ENCODE peak calls at places on chromosomes 12 and 14, in six cellular contexts. X is keratinocyte, F is PC-3, L is mammary epithelial cell, P is endothelial cell of umbilical vein, U is GM23248. O is an unnamed sample.
A peak's percentile ranks its signal among the peaks of the same experiment; 100 is the strongest.

GRCh38 chr14:56137842-56138241 is 19.6 kb downstream of the PELI2 start:
- DNase-seq in X (no peak), F (no peak), L (no peak), P (no peak), U (no peak), O (no peak)

GRCh38 chr14:54177861-54178591 is 218.8 kb upstream of the CDKN3 start:
- DNase-seq in X (no peak), F (peak; percentile 57), L (no peak), P (peak; percentile 77), U (peak; percentile 15), O (peak; percentile 62)

GRCh38 chr12:2959508-2960431 is 573 bp downstream of the TEAD4 start:
- DNase-seq in X (no peak), F (peak; percentile 45), L (peak; percentile 60), P (peak; percentile 72), U (peak; percentile 80), O (peak; percentile 61)

GRCh38 chr12:2813573-2814185 is 1.2 kb downstream of the ITFG2 start:
- DNase-seq in X (no peak), F (peak; percentile 63), L (peak; percentile 53), P (peak; percentile 63), U (peak; percentile 91), O (peak; percentile 46)

GRCh38 chr14:91375748-91376452 is 41.7 kb downstream of the CCDC88C start:
- DNase-seq in X (no peak), F (no peak), L (no peak), P (no peak), U (no peak), O (no peak)

GRCh38 chr12:79366374-79366773 is 324.4 kb downstream of the PAWR start:
- DNase-seq in X (no peak), F (no peak), L (no peak), P (no peak), U (no peak), O (no peak)

GRCh38 chr12:28536088-28536487 is 345.8 kb downstream of the CCDC91 start:
- DNase-seq in X (no peak), F (peak; percentile 44), L (peak; percentile 52), P (no peak), U (peak; percentile 89), O (peak; percentile 75)

GRCh38 chr12:32369202-32369601 is 30.2 kb upstream of the FGD4 start:
- DNase-seq in X (no peak), F (no peak), L (no peak), P (no peak), U (no peak), O (no peak)

GRCh38 chr12:71780207-71780822 is 25.7 kb downstream of the RAB21 start:
- DNase-seq in X (no peak), F (peak; percentile 63), L (peak; percentile 19), P (peak; percentile 71), U (peak; percentile 80), O (no peak)

GRCh38 chr12:106297681-106298080 is 4.9 kb upstream of the TCP11L2 start:
- DNase-seq in X (no peak), F (no peak), L (no peak), P (no peak), U (no peak), O (no peak)
- H3K9ac ChIP-seq in X (no peak overlapping the region), F (no peak overlapping the region), L (no peak overlapping the region), P (no peak overlapping the region), U (no peak overlapping the region), O (no peak overlapping the region)

GRCh38 chr12:49069507-49070346 is at the start of gene RHEBL1:
- DNase-seq in X (peak; percentile 62), F (peak; percentile 98), L (peak; percentile 98), P (peak; percentile 98), U (peak; percentile 99), O (peak; percentile 83)
- TF ChIP-seq EZH2 in X (no peak), F (no peak), L (no peak), P (no peak), U (no peak), O (no peak)

GRCh38 chr12:65566776-65567175 is 257.5 kb upstream of the HMGA2 start:
- DNase-seq in X (no peak), F (no peak), L (no peak), P (no peak), U (peak; percentile 40), O (peak; percentile 54)
- H3K9ac ChIP-seq in X (no peak overlapping the region), F (no peak overlapping the region), L (no peak overlapping the region), P (no peak overlapping the region), U (peak overlapping the region; percentile 67), O (peak overlapping the region; percentile 71)

GRCh38 chr14:104639481-104639880 is 34.9 kb upstream of the TMEM179 start:
- DNase-seq in X (no peak), F (no peak), L (no peak), P (no peak), U (no peak), O (no peak)

GRCh38 chr14:104638927-104639450 is 34.4 kb upstream of the TMEM179 start:
- DNase-seq in X (no peak), F (no peak), L (no peak), P (no peak), U (no peak), O (no peak)

GRCh38 chr14:104637546-104638003 is 33.0 kb upstream of the TMEM179 start:
- DNase-seq in X (no peak), F (peak; percentile 45), L (no peak), P (no peak), U (no peak), O (no peak)

GRCh38 chr14:104639889-104640548 is 35.4 kb upstream of the TMEM179 start:
- DNase-seq in X (no peak), F (peak; percentile 73), L (peak; percentile 30), P (peak; percentile 55), U (peak; percentile 77), O (no peak)

DNA sequence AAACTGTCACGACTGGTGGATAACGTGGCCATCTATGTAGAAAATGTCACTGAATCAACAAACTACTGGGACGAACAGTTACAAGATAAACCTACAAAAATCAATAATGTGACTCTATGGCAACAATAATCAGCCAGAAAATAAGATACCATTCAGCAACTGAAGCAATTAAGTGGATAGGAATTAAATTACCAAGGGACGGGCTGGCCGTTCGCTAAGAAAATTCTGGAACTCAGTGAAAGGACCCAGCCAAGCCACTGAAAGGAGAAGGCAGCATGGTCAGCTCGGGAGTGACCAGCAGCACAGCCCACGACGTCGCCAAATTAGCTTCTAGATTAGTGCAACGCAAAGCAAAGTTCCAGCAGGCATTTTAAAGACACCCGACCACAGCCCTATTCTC is 33.6 kb upstream of the TMEM179 start:
- DNase-seq in X (no peak), F (no peak), L (no peak), P (no peak), U (no peak), O (no peak)
- TF ChIP-seq EZH2 in X (no peak), F (no peak), L (no peak), P (no peak), U (no peak), O (no peak)

GRCh38 chr14:96055065-96055752 is 16.0 kb downstream of the C14orf132 start:
- DNase-seq in X (no peak), F (no peak), L (no peak), P (no peak), U (peak; percentile 22), O (peak; percentile 45)

GRCh38 chr14:96057738-96058137 is 18.6 kb downstream of the C14orf132 start:
- DNase-seq in X (no peak), F (no peak), L (no peak), P (no peak), U (no peak), O (no peak)

GRCh38 chr14:96058606-96059200 is 19.5 kb downstream of the C14orf132 start:
- DNase-seq in X (no peak), F (no peak), L (no peak), P (no peak), U (no peak), O (no peak)

GRCh38 chr14:96055753-96056508 is 16.8 kb downstream of the C14orf132 start:
- DNase-seq in X (no peak), F (no peak), L (no peak), P (no peak), U (no peak), O (no peak)

GRCh38 chr14:96056509-96057422 is 17.6 kb downstream of the C14orf132 start:
- DNase-seq in X (no peak), F (peak; percentile 55), L (peak; percentile 20), P (no peak), U (no peak), O (no peak)
- H3K9ac ChIP-seq in X (no peak overlapping the region), F (no peak overlapping the region), L (no peak overlapping the region), P (no peak overlapping the region), U (no peak overlapping the region), O (no peak overlapping the region)

GRCh38 chr14:34258318-34258717 is 203.7 kb downstream of the SPTSSA start:
- DNase-seq in X (no peak), F (peak; percentile 66), L (peak; percentile 77), P (no peak), U (peak; percentile 62), O (peak; percentile 46)
- TF ChIP-seq EZH2 in X (no peak), F (no peak), L (no peak), P (no peak), U (no peak), O (no peak)

GRCh38 chr12:110022980-110023633 is 23.9 kb downstream of the ANKRD13A start:
- DNase-seq in X (no peak), F (no peak), L (peak; percentile 21), P (no peak), U (peak; percentile 61), O (peak; percentile 89)
- H3K9ac ChIP-seq in X (no peak overlapping the region), F (no peak overlapping the region), L (no peak overlapping the region), P (no peak overlapping the region), U (no peak overlapping the region), O (peak overlapping the region; percentile 32)

DNA sequence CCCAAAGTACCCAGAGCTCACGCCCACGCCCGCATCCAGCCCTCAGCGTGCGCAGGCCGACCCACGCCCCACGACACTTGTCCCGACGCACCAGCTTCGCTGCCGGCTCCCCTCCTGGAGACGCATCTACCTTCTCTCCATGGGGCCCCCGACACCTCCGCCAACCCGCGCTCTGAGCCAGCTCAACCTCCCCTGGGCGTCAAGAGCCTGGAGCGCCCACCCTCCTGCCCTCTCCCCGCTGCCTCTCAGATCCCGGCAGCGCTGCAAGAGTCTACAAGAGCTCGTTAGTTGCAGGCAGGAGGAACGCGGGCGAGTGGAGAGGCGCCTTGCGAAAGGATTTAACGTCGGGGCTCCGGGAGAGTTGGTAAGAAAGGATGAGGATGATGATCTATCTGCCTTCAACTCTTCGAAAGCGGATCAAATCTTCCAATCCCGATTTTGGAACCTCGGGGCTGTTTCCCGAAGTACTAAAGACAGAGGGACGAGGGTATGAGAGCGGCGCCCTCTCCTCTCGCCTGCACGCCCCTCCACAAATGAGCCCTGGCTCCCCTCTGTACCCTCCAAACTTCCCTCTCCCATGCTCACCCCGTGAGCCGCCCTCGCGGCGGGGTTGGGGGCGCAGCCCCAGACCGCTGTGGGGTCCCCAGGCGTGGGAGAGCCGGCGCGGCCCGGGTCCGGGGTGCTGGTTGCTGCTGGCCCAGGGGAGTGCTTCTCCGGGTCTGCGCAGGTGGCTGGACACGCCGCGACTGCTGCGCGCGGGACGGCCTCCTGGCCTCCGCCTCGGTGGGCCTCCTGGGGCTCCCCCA is 968 bp downstream of the LTBP2 start:
- DNase-seq in X (no peak), F (no peak), L (peak; percentile 42), P (peak; percentile 52), U (peak; percentile 84), O (no peak)
- TF ChIP-seq EZH2 in X (no peak), F (no peak), L (no peak), P (no peak), U (no peak), O (no peak)